ENCODE peak calls at places on chromosome 12, in seven cellular contexts. B, O, V, M, Z, H and I are unnamed samples.

GRCh38 chr12:112906712-112907414 is at the start of gene OAS1:
- DNase-seq in B (no peak), O (peak), V (peak), M (peak), Z (no peak), H (peak), I (no peak)

GRCh38 chr12:58453306-58453705 is 467.0 kb downstream of the LRIG3 start:
- DNase-seq in B (no peak), O (no peak), V (no peak), M (no peak), Z (no peak), H (no peak), I (no peak)

GRCh38 chr12:54984602-54985376 is at the start of gene TESPA1:
- DNase-seq in B (no peak), O (no peak), V (peak), M (no peak), Z (no peak), H (no peak), I (no peak)

GRCh38 chr12:51823875-51824565 is 24.5 kb downstream of the FIGNL2 start:
- DNase-seq in B (no peak), O (peak), V (peak), M (peak), Z (no peak), H (peak), I (peak)

GRCh38 chr12:81543621-81544139 is 215.5 kb downstream of the PPFIA2 start:
- DNase-seq in B (no peak), O (no peak), V (no peak), M (no peak), Z (no peak), H (no peak), I (no peak)

GRCh38 chr12:98296462-98297079 is 218.8 kb upstream of the TMPO start:
- DNase-seq in B (peak), O (no peak), V (peak), M (no peak), Z (peak), H (peak), I (peak)

GRCh38 chr12:25806271-25806670 is 152.2 kb upstream of the RASSF8 start:
- DNase-seq in B (no peak), O (peak), V (no peak), M (no peak), Z (no peak), H (no peak), I (no peak)

GRCh38 chr12:68425998-68426397 is 93.8 kb upstream of the MDM1 start:
- DNase-seq in B (no peak), O (peak), V (no peak), M (peak), Z (no peak), H (peak), I (no peak)

GRCh38 chr12:47408171-47408871 is 297.5 kb downstream of the RPAP3 start:
- DNase-seq in B (no peak), O (no peak), V (peak), M (no peak), Z (no peak), H (peak), I (peak)

GRCh38 chr12:47970843-47971242 is 7.4 kb downstream of the TMEM106C start:
- DNase-seq in B (no peak), O (no peak), V (no peak), M (no peak), Z (no peak), H (no peak), I (no peak)

GRCh38 chr12:13588574-13588973 is 392.0 kb downstream of the EMP1 start:
- DNase-seq in B (no peak), O (no peak), V (no peak), M (no peak), Z (no peak), H (no peak), I (no peak)

GRCh38 chr12:62698701-62699101 is 232.1 kb downstream of the MON2 start:
- DNase-seq in B (no peak), O (peak), V (no peak), M (no peak), Z (no peak), H (no peak), I (no peak)

GRCh38 chr12:46371718-46372130 is 849 bp downstream of the SLC38A2 start:
- DNase-seq in B (no peak), O (peak), V (peak), M (peak), Z (no peak), H (peak), I (no peak)

GRCh38 chr12:42893802-42894201 is 304.3 kb upstream of the PRICKLE1 start:
- DNase-seq in B (no peak), O (peak), V (no peak), M (no peak), Z (no peak), H (no peak), I (no peak)

GRCh38 chr12:79614730-79615129 is 76.0 kb downstream of the PAWR start:
- DNase-seq in B (no peak), O (peak), V (no peak), M (no peak), Z (no peak), H (no peak), I (no peak)

GRCh38 chr12:51970904-51971646 is 19.6 kb downstream of the ACVR1B start:
- DNase-seq in B (no peak), O (peak), V (peak), M (peak), Z (peak), H (peak), I (peak)

GRCh38 chr12:55997535-55997859 is 421 bp downstream of the SUOX start:
- DNase-seq in B (no peak), O (no peak), V (no peak), M (peak), Z (no peak), H (no peak), I (peak)

GRCh38 chr12:53990311-53991076 is 5.5 kb downstream of the HOXC10 start:
- DNase-seq in B (no peak), O (no peak), V (no peak), M (no peak), Z (no peak), H (no peak), I (no peak)

GRCh38 chr12:42798811-42799438 is 209.4 kb upstream of the PRICKLE1 start:
- DNase-seq in B (no peak), O (peak), V (no peak), M (no peak), Z (no peak), H (no peak), I (no peak)

GRCh38 chr12:3491938-3492867 is 1.2 kb downstream of the PRMT8 start:
- DNase-seq in B (peak), O (peak), V (peak), M (peak), Z (peak), H (peak), I (peak)

DNA sequence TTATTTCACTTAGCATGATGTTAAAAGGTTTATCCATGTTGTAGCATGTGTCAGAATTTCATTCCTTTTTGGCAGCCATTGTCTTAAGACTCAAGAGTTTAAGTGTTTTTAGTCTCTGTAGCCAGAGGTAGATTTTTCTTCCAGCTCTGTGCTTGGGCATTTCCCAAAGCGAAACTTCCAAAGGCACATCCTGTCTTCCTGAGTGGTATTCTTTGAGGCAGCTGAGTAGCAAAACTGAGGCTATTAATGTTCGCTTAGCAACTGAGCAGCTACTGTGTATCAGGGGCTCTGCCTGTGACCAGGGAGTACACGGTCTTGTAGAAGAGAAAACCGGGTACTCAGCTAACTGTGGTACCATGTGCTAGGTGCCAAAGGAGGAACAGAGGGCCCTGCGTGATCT is 51.9 kb downstream of the ETV6 start:
- DNase-seq in B (no peak), O (no peak), V (no peak), M (peak), Z (no peak), H (no peak), I (no peak)
- H4K8ac ChIP-seq in B (no peak), O (no peak), V (no peak), M (peak), Z (no peak), H (no peak), I (no peak)

GRCh38 chr12:124752437-124753229 is 111.0 kb downstream of the SCARB1 start:
- DNase-seq in B (no peak), O (no peak), V (no peak), M (peak), Z (no peak), H (no peak), I (no peak)

GRCh38 chr12:124753230-124753595 is 110.5 kb downstream of the SCARB1 start:
- DNase-seq in B (no peak), O (no peak), V (no peak), M (no peak), Z (no peak), H (no peak), I (no peak)

GRCh38 chr12:124754491-124754890 is 109.2 kb downstream of the SCARB1 start:
- DNase-seq in B (no peak), O (no peak), V (no peak), M (no peak), Z (no peak), H (no peak), I (no peak)

GRCh38 chr12:124754949-124755800 is 108.5 kb downstream of the SCARB1 start:
- DNase-seq in B (no peak), O (peak), V (peak), M (peak), Z (no peak), H (no peak), I (peak)

GRCh38 chr12:124753993-124754392 is 109.7 kb downstream of the SCARB1 start:
- DNase-seq in B (no peak), O (no peak), V (no peak), M (no peak), Z (no peak), H (no peak), I (no peak)
- H2BK120ac ChIP-seq in B (peak), O (peak), V (no peak), M (peak), Z (no peak), H (no peak), I (no peak)

DNA sequence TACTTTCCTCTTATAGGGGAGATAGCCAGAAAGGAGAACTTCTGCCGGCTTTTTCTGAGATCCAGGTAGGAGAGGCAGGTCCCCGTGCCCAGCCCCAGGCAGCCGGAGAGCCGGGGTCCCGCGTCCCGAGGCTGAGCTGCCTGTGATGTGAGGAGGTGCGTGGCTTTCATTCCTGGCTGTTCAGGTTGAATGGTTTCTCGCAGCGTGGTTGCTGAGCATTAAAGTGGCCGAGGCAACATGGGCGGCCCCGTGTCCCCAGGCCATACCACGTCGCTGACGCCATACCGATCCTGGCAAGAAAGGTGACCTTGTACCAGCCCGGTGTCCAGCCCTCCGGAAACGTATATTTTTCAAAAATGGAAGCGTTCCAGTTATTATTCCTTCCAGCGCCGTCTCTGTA is 116.7 kb upstream of the MYL2 start:
- DNase-seq in B (no peak), O (no peak), V (no peak), M (no peak), Z (no peak), H (no peak), I (no peak)
- H3K9ac ChIP-seq in B (no peak), O (no peak), V (no peak), M (no peak), Z (no peak), H (no peak), I (no peak)

GRCh38 chr12:4817813-4818212 is 91.9 kb upstream of the KCNA1 start:
- DNase-seq in B (no peak), O (no peak), V (no peak), M (no peak), Z (no peak), H (peak), I (no peak)

GRCh38 chr12:4821000-4821399 is 88.7 kb upstream of the KCNA1 start:
- DNase-seq in B (no peak), O (no peak), V (no peak), M (no peak), Z (no peak), H (no peak), I (no peak)

GRCh38 chr12:4816776-4817530 is 92.8 kb upstream of the KCNA1 start:
- DNase-seq in B (no peak), O (no peak), V (no peak), M (no peak), Z (no peak), H (no peak), I (no peak)

GRCh38 chr12:4822572-4822971 is 87.1 kb upstream of the KCNA1 start:
- DNase-seq in B (no peak), O (no peak), V (no peak), M (no peak), Z (no peak), H (no peak), I (no peak)

DNA sequence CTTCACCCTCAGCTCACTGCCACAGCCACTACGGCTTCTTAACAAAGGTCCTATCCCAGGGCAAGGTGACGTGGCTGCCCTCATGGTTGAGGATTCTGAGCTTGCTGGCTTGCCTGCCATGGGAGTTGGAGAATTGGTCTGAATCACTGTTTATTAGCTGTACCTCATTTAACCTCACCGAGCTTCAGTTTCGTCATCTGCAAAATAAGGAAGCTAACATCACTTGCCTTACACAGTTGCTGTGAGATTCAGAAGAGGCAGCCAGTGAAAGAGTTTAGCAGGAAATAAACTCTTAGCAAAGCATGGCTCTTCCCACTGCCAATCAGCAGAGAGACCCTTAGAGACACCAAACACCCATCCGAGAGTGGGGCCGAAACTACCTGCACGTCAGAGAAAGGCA is 90.1 kb upstream of the KCNA1 start:
- DNase-seq in B (no peak), O (peak), V (no peak), M (no peak), Z (no peak), H (peak), I (no peak)
- H4K8ac ChIP-seq in B (no peak), O (no peak), V (no peak), M (no peak), Z (no peak), H (no peak), I (no peak)

DNA sequence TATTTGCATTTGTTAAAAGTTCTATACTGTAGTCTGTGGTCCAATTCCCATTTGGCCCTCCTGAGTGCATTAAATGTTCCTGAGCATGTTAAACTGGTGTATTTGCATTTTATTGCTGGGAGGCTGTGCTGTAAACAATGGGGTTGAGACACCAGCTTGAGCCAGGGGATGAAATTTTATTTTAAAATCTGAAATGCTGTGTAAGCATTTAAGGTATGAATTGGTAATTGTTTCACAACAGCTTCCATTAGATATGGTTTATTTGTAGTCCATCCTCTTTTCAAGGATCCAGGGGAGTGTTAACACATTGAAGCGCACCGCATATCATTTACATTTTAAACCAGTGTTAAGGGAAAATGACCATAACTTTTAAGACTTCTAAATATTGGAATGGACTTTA is 89.9 kb upstream of the RFX4 start:
- DNase-seq in B (no peak), O (no peak), V (no peak), M (no peak), Z (no peak), H (no peak), I (no peak)
- H2BK120ac ChIP-seq in B (no peak), O (no peak), V (no peak), M (no peak), Z (no peak), H (no peak), I (no peak)

GRCh38 chr12:50032516-50033316 is 7.4 kb upstream of the RACGAP1 start:
- DNase-seq in B (no peak), O (no peak), V (peak), M (no peak), Z (peak), H (no peak), I (peak)
- H3K9ac ChIP-seq in B (peak), O (no peak), V (peak), M (peak), Z (no peak), H (no peak), I (no peak)